ENCODE peak calls at places on chromosomes 12 and 14, in five cellular contexts. X, B, K, P and H are unnamed samples.

GRCh38 chr12:28936221-28936620 is 212.9 kb upstream of the FAR2 start:
- DNase-seq in K (no peak), P (no peak), X (no peak), B (no peak), H (no peak)

GRCh38 chr14:45253754-45254300 is 825 bp upstream of the MIS18BP1 start:
- DNase-seq in P (peak; percentile 50), B (no peak), X (no peak), K (peak; percentile 25), H (peak; percentile 11)

GRCh38 chr12:89636054-89636775 is 72.4 kb downstream of the ATP2B1 start:
- DNase-seq in X (no peak), P (no peak), B (no peak), K (no peak), H (no peak)

GRCh38 chr12:18998343-18999270 is 130.9 kb upstream of the PLEKHA5 start:
- DNase-seq in B (no peak), P (no peak), K (no peak), X (no peak), H (no peak)

GRCh38 chr12:83954939-83955601 is 957.5 kb downstream of the SLC6A15 start:
- DNase-seq in K (no peak), X (no peak), P (peak; percentile 20), B (peak; percentile 39), H (no peak)

GRCh38 chr14:39434401-39434800 is 2.2 kb upstream of the FBXO33 start:
- DNase-seq in K (no peak), X (no peak), P (no peak), B (no peak), H (no peak)

GRCh38 chr14:60561845-60562746 is 53.1 kb downstream of the SIX6 start:
- DNase-seq in K (peak; percentile 20), B (peak; percentile 91), P (peak; percentile 67), X (peak; percentile 44), H (peak; percentile 27)

GRCh38 chr12:131011165-131012079 is 57.7 kb downstream of the ADGRD1 start:
- DNase-seq in P (no peak), K (no peak), B (no peak), X (no peak), H (no peak)

GRCh38 chr12:118061876-118062791 is 1.2 kb upstream of the WSB2 start:
- DNase-seq in X (peak; percentile 45), P (peak; percentile 58), B (peak; percentile 70), K (peak; percentile 65), H (peak; percentile 15)

GRCh38 chr12:52496590-52497071 is 3.6 kb upstream of the KRT6A start:
- DNase-seq in K (no peak), X (no peak), B (peak; percentile 60), P (peak; percentile 38), H (no peak)

GRCh38 chr12:47307680-47308399 is 228.1 kb upstream of the AMIGO2 start:
- DNase-seq in P (peak; percentile 46), X (peak; percentile 41), K (peak; percentile 36), B (peak; percentile 68), H (no peak)

GRCh38 chr12:120301962-120302815 is at the start of gene SIRT4:
- DNase-seq in K (peak; percentile 95), B (peak; percentile 94), X (peak; percentile 92), P (peak; percentile 98), H (peak; percentile 94)

GRCh38 chr12:43294881-43295280 is 257.1 kb downstream of the ADAMTS20 start:
- DNase-seq in X (no peak), K (no peak), B (peak; percentile 11), P (no peak), H (no peak)

GRCh38 chr12:91778938-91779400 is 366.7 kb downstream of the BTG1 start:
- DNase-seq in B (no peak), K (peak; percentile 39), P (no peak), X (peak; percentile 26), H (peak; percentile 3)

GRCh38 chr14:104714681-104715080 is 9.3 kb upstream of the ADSS1 start:
- DNase-seq in B (no peak), X (no peak), P (no peak), K (no peak), H (no peak)

GRCh38 chr12:51318846-51319570 is 5.0 kb downstream of the BIN2 start:
- DNase-seq in X (no peak), B (no peak), P (no peak), K (peak; percentile 63), H (no peak)

GRCh38 chr14:34632451-34632850 is 2.5 kb upstream of the SNX6 start:
- DNase-seq in P (no peak), B (no peak), X (no peak), K (no peak), H (no peak)

GRCh38 chr12:54379401-54380201 is 4.9 kb downstream of the ZNF385A start:
- DNase-seq in P (peak; percentile 93), X (peak; percentile 94), B (peak; percentile 96), K (peak; percentile 95), H (peak; percentile 94)

DNA sequence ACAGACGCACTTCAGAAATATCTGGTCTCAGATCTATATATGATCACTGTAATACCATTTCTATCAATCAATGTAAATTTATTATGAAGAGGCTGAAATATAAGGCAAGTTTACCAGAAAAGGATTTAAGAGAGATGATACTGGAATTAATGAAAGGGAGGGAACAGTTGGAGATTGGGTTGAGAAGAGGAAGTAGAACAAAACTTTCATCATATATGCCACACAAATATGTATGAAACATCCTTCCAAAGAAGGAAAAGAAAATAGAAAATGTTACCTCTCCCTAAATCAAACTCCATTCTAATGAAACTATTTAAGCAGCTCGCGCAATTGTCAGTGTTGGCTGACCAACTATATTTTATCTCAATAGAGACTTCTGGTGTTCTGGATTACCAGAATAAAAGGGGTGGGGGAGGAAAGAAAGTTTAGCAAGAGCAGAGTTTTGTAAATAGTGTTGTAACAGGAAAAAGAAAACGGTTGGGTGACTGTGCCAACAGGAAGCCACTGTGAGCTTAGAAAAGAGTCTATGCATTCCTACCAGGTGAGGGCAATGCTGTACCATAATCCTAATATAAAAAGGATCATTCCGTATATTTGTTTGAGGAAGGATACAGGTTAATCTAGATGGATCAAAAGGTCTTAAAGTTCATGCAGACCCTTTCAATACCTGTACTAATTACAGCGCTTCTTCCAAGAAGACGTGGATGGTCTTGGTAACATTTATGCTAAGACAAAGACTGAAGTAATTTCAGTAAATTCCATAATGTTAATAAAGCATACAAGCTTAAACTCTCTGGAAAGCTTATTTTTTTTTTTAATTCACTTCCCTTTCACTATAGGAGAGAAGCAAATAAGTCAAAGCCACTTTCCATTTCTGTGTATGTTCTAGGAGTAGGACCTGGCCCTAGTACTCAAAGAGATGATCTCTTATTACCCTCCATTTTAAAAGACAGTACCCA is 14.5 kb upstream of the LLPH start:
- DNase-seq in K (peak; percentile 75), B (peak; percentile 35), P (peak; percentile 29), X (peak; percentile 65), H (peak; percentile 58)
- H3K36me3 ChIP-seq in K (peaks cover 11% of the 10 kb centered on the region), B (peaks cover 27% of the 10 kb centered on the region), P (no peaks in the 10 kb centered on the region), X (peaks cover 61% of the 10 kb centered on the region), H (no peaks in the 10 kb centered on the region)

GRCh38 chr14:76056128-76056527 is 70.6 kb downstream of the IFT43 start:
- DNase-seq in X (no peak), B (no peak), P (no peak), K (no peak), H (no peak)
- TF ChIP-seq CTCF in X (no peak), B (peak; percentile 40), P (no peak), K (no peak), H (peak; percentile 39)

DNA sequence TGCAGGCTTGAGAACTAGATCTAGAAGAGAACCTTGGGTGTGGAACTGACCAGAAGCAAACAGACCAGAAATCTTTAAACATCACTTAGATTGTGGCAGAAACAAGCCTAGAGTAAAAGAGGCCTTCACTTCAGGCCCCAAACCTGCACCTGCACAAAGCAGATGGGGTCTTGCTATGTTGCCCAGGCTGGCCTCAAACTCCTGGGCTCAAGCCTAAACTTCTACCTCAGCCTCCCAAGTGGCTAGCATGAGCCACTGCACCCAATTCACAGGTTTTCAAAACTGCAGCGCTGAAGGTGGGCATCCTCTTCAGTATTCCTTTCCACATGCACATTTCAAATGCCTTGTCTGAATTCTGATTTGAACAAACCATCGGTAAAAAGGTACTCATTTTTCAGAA is 19.9 kb downstream of the MOK start:
- DNase-seq in K (no peak), P (no peak), B (no peak), X (no peak), H (no peak)
- H3K4me3 ChIP-seq in K (no peak overlapping the region), P (no peak overlapping the region), B (no peak overlapping the region), X (no peak overlapping the region), H (no peak overlapping the region)

GRCh38 chr12:121334513-121335343 is 17.5 kb downstream of the ANAPC5 start:
- DNase-seq in B (peak; percentile 72), K (peak; percentile 27), X (no peak), P (peak; percentile 43), H (peak; percentile 26)
- H3K36me3 ChIP-seq in B (peaks cover 15% of the 10 kb centered on the region), K (peaks cover 9% of the 10 kb centered on the region), X (peaks cover 97% of the 10 kb centered on the region), P (no peaks in the 10 kb centered on the region), H (peaks cover 90% of the 10 kb centered on the region)

GRCh38 chr14:89241934-89242670 is 174.9 kb downstream of the FOXN3 start:
- DNase-seq in K (no peak), B (no peak), P (no peak), X (no peak), H (no peak)
- TF ChIP-seq CTCF in K (no peak), B (no peak), P (no peak), X (no peak), H (no peak)

DNA sequence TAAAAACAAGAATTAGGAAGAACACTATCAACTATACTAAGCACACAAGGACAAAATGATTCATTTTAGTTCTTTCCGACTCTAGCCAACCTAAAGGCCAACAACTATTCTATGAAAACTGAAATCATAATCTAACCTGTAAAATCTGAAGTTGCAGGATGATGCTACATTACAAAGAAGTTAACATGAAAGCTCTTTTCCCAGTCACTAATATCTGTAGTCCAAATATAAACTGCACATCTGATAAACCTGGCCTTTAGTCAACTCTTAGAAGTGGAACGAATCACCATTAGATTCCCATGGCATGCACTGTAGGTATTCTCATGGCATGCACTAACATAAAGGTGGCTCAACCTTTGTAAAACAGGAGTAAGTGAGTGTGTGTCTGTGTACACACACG is 41.7 kb downstream of the BLTP3B start:
- DNase-seq in B (no peak), K (no peak), P (no peak), X (no peak), H (no peak)
- H3K4me3 ChIP-seq in B (no peak overlapping the region), K (no peak overlapping the region), P (no peak overlapping the region), X (no peak overlapping the region), H (no peak overlapping the region)

GRCh38 chr12:39431797-39432196 is 11.1 kb downstream of the KIF21A start:
- DNase-seq in B (no peak), X (no peak), K (no peak), P (no peak), H (no peak)
- H3K36me3 ChIP-seq in B (no peaks in the 10 kb centered on the region), X (no peaks in the 10 kb centered on the region), K (no peaks in the 10 kb centered on the region), P (no peaks in the 10 kb centered on the region), H (no peaks in the 10 kb centered on the region)

GRCh38 chr14:102925646-102926045 is 3.2 kb downstream of the AMN start:
- DNase-seq in B (no peak), K (no peak), X (no peak), P (no peak), H (no peak)

GRCh38 chr14:102923920-102924486 is 1.5 kb downstream of the AMN start:
- DNase-seq in K (peak; percentile 56), B (no peak), P (no peak), X (no peak), H (no peak)

GRCh38 chr14:102923201-102923919 is 897 bp downstream of the AMN start:
- DNase-seq in P (no peak), K (peak; percentile 45), B (peak; percentile 45), X (no peak), H (no peak)

GRCh38 chr14:102926104-102926503 is 3.6 kb downstream of the AMN start:
- DNase-seq in K (no peak), P (no peak), B (peak; percentile 51), X (no peak), H (no peak)

GRCh38 chr14:102924632-102925588 is 2.4 kb downstream of the AMN start:
- DNase-seq in X (no peak), K (no peak), P (no peak), B (no peak), H (no peak)
- TF ChIP-seq CTCF in X (no peak), K (no peak), P (no peak), B (peak; percentile 24), H (no peak)